ENCODE peak calls at places on chromosomes 13 and 19, in nine cellular contexts. W is GM23338; Y is tibial nerve; N is neuronal stem cell; H is naive thymus-derived CD4-positive, alpha-beta T cell; I is PC-3; J is gastrocnemius medialis; D is HCT116; F is endodermal cell. O is an unnamed sample. For H3K4me1, the result is how much of the 10 kb centered on the place peaks cover.

GRCh38 chr13:90545070-90545840 is 802.2 kb upstream of the MIR17HG start:
- DNase-seq in H (no peak), I (peak), D (no peak), Y (no peak), N (no peak), W (no peak), J (no peak), F (no peak), O (no peak)

GRCh38 chr19:10846500-10847202 is 1.6 kb upstream of the C19orf38 start:
- DNase-seq in Y (no peak), D (no peak), J (no peak), W (no peak), F (no peak), H (no peak), I (no peak), N (no peak), O (no peak)

GRCh38 chr19:41354343-41354974 is 737 bp upstream of the TGFB1 start:
- DNase-seq in W (no peak), D (no peak), I (no peak), F (no peak), H (no peak), J (no peak), Y (no peak), N (no peak), O (no peak)

GRCh38 chr13:63741029-63741813 is 2325.6 kb upstream of the PCDH20 start:
- DNase-seq in F (no peak), H (no peak), N (no peak), D (no peak), Y (no peak), I (no peak), W (no peak), J (no peak), O (no peak)

GRCh38 chr13:40381935-40382764 is 284.3 kb downstream of the FOXO1 start:
- DNase-seq in I (no peak), H (no peak), F (peak), Y (peak), J (peak), D (no peak), N (no peak), W (no peak), O (no peak)

GRCh38 chr13:106105153-106105552 is 430.3 kb downstream of the EFNB2 start:
- DNase-seq in H (no peak), I (peak), J (no peak), W (no peak), N (no peak), D (no peak), Y (no peak), F (no peak), O (no peak)

GRCh38 chr13:97224544-97225324 is 2.6 kb downstream of the MBNL2 start:
- DNase-seq in N (no peak), H (peak), J (no peak), D (no peak), W (peak), Y (peak), I (peak), F (no peak), O (no peak)

GRCh38 chr13:67063036-67063435 is 167.1 kb downstream of the PCDH9 start:
- DNase-seq in F (no peak), W (no peak), H (no peak), I (no peak), J (no peak), D (no peak), N (no peak), Y (no peak), O (no peak)

GRCh38 chr13:83297591-83298305 is 584.5 kb downstream of the SLITRK1 start:
- DNase-seq in W (no peak), H (no peak), I (no peak), D (no peak), F (no peak), J (no peak), Y (no peak), N (no peak), O (no peak)

GRCh38 chr19:18109363-18109730 is 11.8 kb downstream of the MAST3 start:
- DNase-seq in W (no peak), F (no peak), H (no peak), J (no peak), D (no peak), Y (no peak), N (no peak), I (no peak), O (no peak)
- H3K27ac ChIP-seq in W (no peak), F (no peak), H (peak), J (no peak), D (peak), Y (peak), N (no peak), I (no peak), O (no peak)

GRCh38 chr19:18834644-18834984 is 2.9 kb downstream of the UPF1 start:
- DNase-seq in Y (no peak), F (no peak), I (no peak), D (no peak), W (no peak), J (no peak), H (no peak), N (no peak), O (no peak)
- H3K4me1 ChIP-seq in Y (under half), F (under half), I (under half), D (under half), W (under half), J (under half), H (under half), N (under half), O (under half)

GRCh38 chr13:73061478-73062275 is 2.9 kb downstream of the KLF5 start:
- DNase-seq in J (no peak), W (peak), Y (no peak), D (no peak), H (no peak), I (no peak), N (no peak), F (peak), O (no peak)

GRCh38 chr13:73060251-73061160 is 1.7 kb downstream of the KLF5 start:
- DNase-seq in F (no peak), W (no peak), Y (no peak), H (peak), I (peak), D (no peak), J (peak), N (peak), O (no peak)

GRCh38 chr13:73058432-73058740 is 419 bp upstream of the KLF5 start:
- DNase-seq in D (no peak), F (no peak), Y (no peak), W (no peak), I (no peak), H (no peak), N (no peak), J (no peak), O (no peak)

GRCh38 chr13:73058741-73059459 is at the start of gene KLF5:
- DNase-seq in W (peak), N (peak), F (peak), H (peak), Y (peak), D (peak), J (peak), I (peak), O (peak)

GRCh38 chr13:73059460-73060250 is 850 bp downstream of the KLF5 start:
- DNase-seq in H (no peak), I (peak), J (peak), D (no peak), W (peak), Y (no peak), F (peak), N (peak), O (no peak)
- H3K27ac ChIP-seq in H (peak), I (peak), J (peak), D (peak), W (no peak), Y (peak), F (no peak), N (no peak), O (no peak)

DNA sequence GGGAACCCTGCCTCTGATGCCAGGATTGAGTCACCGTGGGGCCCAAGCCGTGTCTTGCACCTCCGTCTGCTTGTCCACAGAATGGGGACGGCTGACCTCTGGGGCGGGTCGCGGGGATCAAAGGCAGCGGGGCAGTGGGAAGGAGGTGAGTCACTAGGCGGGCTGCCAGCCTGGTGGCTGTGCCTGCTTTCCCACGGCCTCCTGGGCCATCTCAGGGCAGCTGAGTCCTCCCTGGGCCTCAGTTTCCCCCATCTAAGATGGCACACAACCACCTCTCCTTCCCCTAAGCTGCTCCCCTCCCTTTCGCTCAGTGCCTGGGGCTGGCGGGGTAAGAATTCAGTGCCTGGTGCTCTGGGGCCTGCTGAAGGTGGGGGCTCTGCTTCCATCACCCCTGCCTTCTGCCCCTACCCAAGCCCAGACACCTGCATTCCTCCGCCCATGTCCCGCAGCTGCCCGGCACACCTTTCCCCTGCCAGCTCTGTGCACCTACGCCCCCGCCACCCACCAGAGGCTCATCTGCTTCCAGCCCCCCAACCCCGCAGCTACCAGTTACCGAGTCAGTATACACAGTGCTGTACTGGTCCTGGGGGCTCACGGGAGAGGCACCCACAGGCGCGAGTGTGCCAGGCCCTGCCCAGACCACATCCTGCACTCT is 3.5 kb downstream of the MKNK2 start:
- DNase-seq in J (peak), I (peak), H (no peak), N (no peak), Y (no peak), F (no peak), W (no peak), D (no peak), O (no peak)
- H3K4me1 ChIP-seq in J (half or more), I (under half), H (under half), N (under half), Y (half or more), F (under half), W (under half), D (half or more), O (under half)

GRCh38 chr19:6452899-6453298 is 6.7 kb downstream of the SLC25A23 start:
- DNase-seq in I (no peak), F (no peak), W (no peak), D (no peak), N (no peak), Y (no peak), H (no peak), J (no peak), O (no peak)
- H3K27ac ChIP-seq in I (no peak), F (no peak), W (no peak), D (no peak), N (no peak), Y (no peak), H (no peak), J (no peak), O (no peak)

GRCh38 chr19:6226444-6227155 is 53.2 kb downstream of the MLLT1 start:
- DNase-seq in J (no peak), Y (no peak), F (no peak), N (no peak), W (no peak), I (no peak), H (no peak), D (no peak), O (no peak)

GRCh38 chr19:6227941-6228325 is 51.8 kb downstream of the MLLT1 start:
- DNase-seq in N (no peak), H (no peak), W (no peak), F (no peak), I (no peak), Y (no peak), D (no peak), J (no peak), O (no peak)

GRCh38 chr19:6226012-6226411 is 53.8 kb downstream of the MLLT1 start:
- DNase-seq in H (no peak), F (no peak), N (no peak), W (no peak), Y (no peak), J (no peak), I (no peak), D (no peak), O (no peak)

GRCh38 chr19:6228523-6229215 is 51.1 kb downstream of the MLLT1 start:
- DNase-seq in H (no peak), F (no peak), W (no peak), N (no peak), D (no peak), J (no peak), Y (no peak), I (no peak), O (no peak)

DNA sequence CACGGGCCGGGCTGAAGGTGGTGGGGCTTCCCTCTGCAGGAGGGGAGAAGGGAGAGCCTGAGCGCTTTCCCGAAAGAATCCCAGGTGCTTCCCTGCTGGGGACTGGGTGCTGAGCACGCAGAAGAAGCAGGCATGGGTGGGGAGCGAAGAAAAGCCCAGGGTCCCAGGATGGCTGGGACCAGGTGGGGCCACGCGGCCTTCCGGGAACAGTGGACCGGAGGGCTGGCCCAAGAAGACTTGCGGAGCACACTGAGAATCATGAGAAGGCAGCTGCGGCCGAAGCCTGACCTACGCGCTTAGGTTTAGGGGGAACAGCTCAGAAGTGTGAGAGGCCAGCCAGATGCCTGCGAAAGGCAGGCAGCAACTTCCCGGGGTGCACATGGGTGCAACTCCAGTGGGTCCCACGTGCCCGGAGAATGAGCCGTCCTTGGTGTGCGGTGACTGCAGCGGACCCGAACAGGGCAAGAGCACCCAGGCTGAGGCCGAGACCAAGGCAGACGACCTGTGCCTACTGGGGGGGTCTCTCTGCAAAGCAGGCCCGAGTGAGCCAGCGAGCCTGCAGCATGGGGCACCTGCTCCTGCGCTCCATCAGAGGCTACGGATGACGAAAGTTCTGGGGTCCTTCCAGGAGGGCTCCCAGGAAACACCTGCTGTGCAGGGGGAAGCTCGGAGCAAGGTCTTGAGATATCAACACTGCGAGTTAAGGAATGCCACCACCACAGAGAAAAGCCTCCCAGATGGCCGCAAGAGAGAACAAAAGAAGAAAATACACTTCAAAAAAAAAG is 52.4 kb downstream of the MLLT1 start:
- DNase-seq in Y (no peak), W (no peak), H (no peak), F (no peak), I (no peak), J (no peak), N (no peak), D (no peak), O (no peak)
- H3K4me1 ChIP-seq in Y (under half), W (under half), H (under half), F (under half), I (under half), J (under half), N (under half), D (under half), O (under half)

GRCh38 chr19:8558325-8558724 is 18.9 kb downstream of the MYO1F start:
- DNase-seq in D (no peak), J (no peak), H (no peak), Y (no peak), F (no peak), N (no peak), W (no peak), I (no peak), O (no peak)

GRCh38 chr19:8557637-8558238 is 19.5 kb downstream of the MYO1F start:
- DNase-seq in H (no peak), W (no peak), J (no peak), Y (no peak), I (no peak), D (no peak), N (no peak), F (no peak), O (no peak)

GRCh38 chr19:8566855-8567254 is 10.4 kb downstream of the MYO1F start:
- DNase-seq in F (no peak), N (no peak), W (no peak), J (no peak), D (no peak), H (no peak), Y (no peak), I (peak), O (no peak)

GRCh38 chr19:8561071-8561764 is 16.0 kb downstream of the MYO1F start:
- DNase-seq in H (no peak), N (no peak), W (peak), I (no peak), D (no peak), J (no peak), Y (no peak), F (peak), O (no peak)
- H3K27ac ChIP-seq in H (no peak), N (no peak), W (no peak), I (no peak), D (no peak), J (no peak), Y (no peak), F (no peak), O (no peak)

O was measured in iPS DF 6.9.